ENCODE peak calls at places on chromosomes 11 and 22, in four cellular contexts. One of them, this sample, is unnamed.

GRCh38 chr11:70776914-70777532 is 378.7 kb downstream of the CTTN start:
- DNase-seq in mucosa of descending colon: no peak
- DNase-seq in ACHN: no peak
- DNase-seq in OCI-LY7: no peak
- DNase-seq in this sample: no peak

GRCh38 chr22:33851240-33851639 is 69.0 kb downstream of the LARGE1 start:
- DNase-seq in mucosa of descending colon: no peak
- DNase-seq in ACHN: no peak
- DNase-seq in OCI-LY7: peak
- DNase-seq in this sample: no peak

GRCh38 chr11:31815743-31816466 is 4.8 kb upstream of the PAX6 start:
- DNase-seq in mucosa of descending colon: no peak
- DNase-seq in ACHN: peak
- DNase-seq in OCI-LY7: no peak
- DNase-seq in this sample: no peak

GRCh38 chr11:35260342-35260985 is 121.5 kb downstream of the CD44 start:
- DNase-seq in mucosa of descending colon: no peak
- DNase-seq in ACHN: no peak
- DNase-seq in OCI-LY7: no peak
- DNase-seq in this sample: no peak

GRCh38 chr11:58390551-58391063 is 16.1 kb downstream of the OR5B3 start:
- DNase-seq in mucosa of descending colon: no peak
- DNase-seq in ACHN: no peak
- DNase-seq in OCI-LY7: no peak
- DNase-seq in this sample: no peak

GRCh38 chr11:23866641-23867040 is 630.2 kb upstream of the LUZP2 start:
- DNase-seq in mucosa of descending colon: no peak
- DNase-seq in ACHN: no peak
- DNase-seq in OCI-LY7: no peak
- DNase-seq in this sample: no peak

GRCh38 chr11:28835317-28835716 is 727.1 kb downstream of the METTL15 start:
- DNase-seq in mucosa of descending colon: no peak
- DNase-seq in ACHN: no peak
- DNase-seq in OCI-LY7: no peak
- DNase-seq in this sample: no peak

GRCh38 chr11:7204778-7205177 is 46.9 kb upstream of the SYT9 start:
- DNase-seq in mucosa of descending colon: no peak
- DNase-seq in ACHN: no peak
- DNase-seq in OCI-LY7: no peak
- DNase-seq in this sample: no peak

GRCh38 chr11:4496555-4497248 is 14.3 kb downstream of the OR52K1 start:
- DNase-seq in mucosa of descending colon: no peak
- DNase-seq in ACHN: no peak
- DNase-seq in OCI-LY7: no peak
- DNase-seq in this sample: no peak

GRCh38 chr11:101576536-101576935 is 7.3 kb downstream of the TRPC6 start:
- DNase-seq in mucosa of descending colon: no peak
- DNase-seq in ACHN: no peak
- DNase-seq in OCI-LY7: no peak
- DNase-seq in this sample: no peak

GRCh38 chr11:112157274-112157766 is 6.6 kb downstream of the IL18 start:
- DNase-seq in mucosa of descending colon: no peak
- DNase-seq in ACHN: peak
- DNase-seq in OCI-LY7: no peak
- DNase-seq in this sample: peak

GRCh38 chr11:114134870-114135269 is 75.4 kb downstream of the ZBTB16 start:
- DNase-seq in mucosa of descending colon: no peak
- DNase-seq in ACHN: no peak
- DNase-seq in OCI-LY7: no peak
- DNase-seq in this sample: no peak

This sample was measured in activated CD4-positive, alpha-beta T cell treated with anti-CD3 and anti-CD28 coated beads for 48 hours.